ENCODE peak calls at places on chromosomes 13 and 19, in nine cellular contexts. E, J, M, W, R, P, Q, N and F are unnamed samples.

GRCh38 chr19:18795540-18795939 is 4.4 kb upstream of the COMP start:
- DNase-seq in W (no peak), J (no peak), Q (no peak), R (no peak), M (no peak), E (no peak), N (no peak), P (no peak), F (peak; percentile 72)

GRCh38 chr19:7869910-7870511 is 4.2 kb downstream of the PRR36 start:
- DNase-seq in W (no peak), M (peak; percentile 87), J (peak; percentile 93), Q (peak; percentile 68), N (peak; percentile 49), P (peak; percentile 46), R (no peak), E (peak; percentile 86), F (no peak)

GRCh38 chr13:112692104-112692503 is 2.3 kb downstream of the ATP11A start:
- DNase-seq in N (no peak), W (no peak), Q (peak; percentile 16), J (no peak), M (no peak), P (no peak), R (no peak), E (no peak), F (no peak)

GRCh38 chr19:11203194-11204075 is 6.1 kb upstream of the KANK2 start:
- DNase-seq in Q (peak; percentile 59), P (peak; percentile 98), N (peak; percentile 18), E (peak; percentile 72), J (peak; percentile 57), R (peak; percentile 70), W (peak; percentile 30), M (peak; percentile 79), F (peak; percentile 92)

GRCh38 chr13:26025771-26026170 is 26.0 kb downstream of the SHISA2 start:
- DNase-seq in R (no peak), Q (no peak), N (no peak), W (no peak), P (no peak), E (no peak), J (no peak), M (no peak), F (no peak)

GRCh38 chr19:18264428-18264827 is 9.8 kb downstream of the IQCN start:
- DNase-seq in P (peak; percentile 21), J (no peak), R (no peak), W (no peak), M (no peak), E (no peak), N (no peak), Q (no peak), F (no peak)

GRCh38 chr13:109785141-109785891 is 1.1 kb downstream of the IRS2 start:
- DNase-seq in R (no peak), N (peak; percentile 6), P (peak; percentile 43), E (no peak), M (peak; percentile 33), W (no peak), J (peak; percentile 87), Q (peak; percentile 61), F (no peak)

GRCh38 chr13:110519046-110519445 is 42.5 kb downstream of the RAB20 start:
- DNase-seq in W (no peak), M (no peak), R (no peak), N (no peak), E (no peak), Q (no peak), P (no peak), J (no peak), F (no peak)

GRCh38 chr19:4755459-4755858 is 31.8 kb upstream of the DPP9 start:
- DNase-seq in N (no peak), P (no peak), R (no peak), W (no peak), J (no peak), E (no peak), M (no peak), Q (no peak), F (no peak)

GRCh38 chr13:26132756-26133155 is 80.9 kb upstream of the SHISA2 start:
- DNase-seq in J (peak; percentile 42), N (no peak), R (no peak), W (no peak), P (no peak), E (no peak), M (peak; percentile 29), Q (no peak), F (no peak)

GRCh38 chr13:110636701-110637201 is 21.4 kb downstream of the NAXD start:
- DNase-seq in E (no peak), R (no peak), Q (no peak), J (no peak), W (no peak), P (no peak), M (no peak), N (no peak), F (no peak)

GRCh38 chr13:38002596-38002995 is 133.0 kb upstream of the TRPC4 start:
- DNase-seq in P (no peak), R (no peak), J (peak; percentile 43), W (no peak), E (no peak), N (no peak), M (peak; percentile 6), Q (no peak), F (no peak)

GRCh38 chr13:112697756-112698655 is 8.2 kb downstream of the ATP11A start:
- DNase-seq in N (no peak), W (no peak), M (no peak), P (no peak), E (no peak), J (no peak), Q (peak; percentile 22), R (no peak), F (no peak)

GRCh38 chr19:47765522-47766358 is 12.8 kb upstream of the SELENOW start:
- DNase-seq in R (no peak), E (peak; percentile 83), N (peak; percentile 21), W (no peak), Q (peak; percentile 72), J (peak; percentile 71), M (peak; percentile 43), P (peak; percentile 65), F (peak; percentile 65)

GRCh38 chr19:32251634-32252332 is 93.6 kb upstream of the ZNF507 start:
- DNase-seq in Q (no peak), W (no peak), N (no peak), R (no peak), J (no peak), E (no peak), M (no peak), P (no peak), F (no peak)

GRCh38 chr13:43232866-43233265 is 209.5 kb downstream of the DNAJC15 start:
- DNase-seq in Q (no peak), J (no peak), R (no peak), W (no peak), P (no peak), N (no peak), E (no peak), M (peak; percentile 81), F (no peak)

GRCh38 chr13:24630851-24631341 is 49.3 kb upstream of the ATP12A start:
- DNase-seq in N (no peak), W (no peak), R (no peak), P (no peak), E (no peak), J (no peak), M (peak; percentile 28), Q (peak; percentile 34), F (no peak)

GRCh38 chr13:98540476-98540875 is 36.4 kb downstream of the STK24 start:
- DNase-seq in N (no peak), M (no peak), W (no peak), E (no peak), R (no peak), J (no peak), P (no peak), Q (no peak), F (no peak)

GRCh38 chr19:50803633-50804419 is 13.6 kb downstream of the ACP4 start:
- DNase-seq in Q (no peak), W (no peak), R (no peak), M (peak; percentile 33), N (no peak), J (no peak), E (peak; percentile 83), P (no peak), F (no peak)

GRCh38 chr19:48308695-48309586 is 16.4 kb upstream of the EMP3 start:
- DNase-seq in E (peak; percentile 69), W (no peak), J (no peak), M (no peak), R (no peak), Q (no peak), P (no peak), N (no peak), F (no peak)

DNA sequence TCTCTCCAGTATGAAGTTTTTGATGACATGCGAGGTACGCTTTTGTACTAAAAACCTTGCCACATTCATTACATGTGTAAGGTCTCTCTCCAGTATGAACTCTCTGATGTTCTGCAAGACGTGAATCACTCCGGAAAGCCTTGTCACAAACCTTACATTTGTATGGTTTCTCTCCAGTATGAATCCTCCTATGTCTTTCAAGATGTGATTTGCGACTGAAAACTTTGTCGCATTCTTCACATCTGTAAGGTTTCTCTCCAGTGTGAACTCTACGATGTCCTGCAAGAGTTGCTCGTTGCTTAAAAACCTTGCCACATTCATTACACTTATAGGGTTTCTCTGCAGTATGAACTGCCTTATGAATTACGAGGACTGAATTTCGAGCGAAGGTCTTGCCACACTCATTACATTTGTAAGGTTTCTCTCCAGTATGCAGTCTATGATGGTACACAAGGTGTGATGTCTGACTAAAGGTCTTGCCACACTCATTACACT is 16.5 kb downstream of the ZNF320 start:
- DNase-seq in E (no peak), M (no peak), R (no peak), P (no peak), Q (no peak), W (no peak), N (no peak), J (no peak), F (no peak)
- H3K9me3 ChIP-seq in E (peaks cover 46% of the 10 kb centered on the region), M (peaks cover 59% of the 10 kb centered on the region), R (peaks cover 14% of the 10 kb centered on the region), P (no peaks in the 10 kb centered on the region), Q (peaks cover 8% of the 10 kb centered on the region), W (peaks cover 62% of the 10 kb centered on the region), N (peaks cover 26% of the 10 kb centered on the region), J (peaks cover 62% of the 10 kb centered on the region), F (peaks cover 29% of the 10 kb centered on the region)

GRCh38 chr19:1167687-1168561 is 6.1 kb downstream of the SBNO2 start:
- DNase-seq in W (no peak), P (no peak), J (no peak), N (no peak), R (no peak), E (no peak), M (peak; percentile 67), Q (no peak), F (no peak)
- H3K27ac ChIP-seq in W (peak overlapping the region; percentile 96), P (peak overlapping the region; percentile 88), J (no peak overlapping the region), N (no peak overlapping the region), R (no peak overlapping the region), E (no peak overlapping the region), M (peak overlapping the region; percentile 98), Q (peak overlapping the region; percentile 91), F (no peak overlapping the region)

GRCh38 chr19:35639321-35639639 is 2.3 kb upstream of the ETV2 start:
- DNase-seq in E (no peak), Q (no peak), W (no peak), P (no peak), J (no peak), M (no peak), R (no peak), N (no peak), F (no peak)
- H3K9me3 ChIP-seq in E (no peaks in the 10 kb centered on the region), Q (no peaks in the 10 kb centered on the region), W (no peaks in the 10 kb centered on the region), P (no peaks in the 10 kb centered on the region), J (no peaks in the 10 kb centered on the region), M (no peaks in the 10 kb centered on the region), R (no peaks in the 10 kb centered on the region), N (no peaks in the 10 kb centered on the region), F (no peaks in the 10 kb centered on the region)

DNA sequence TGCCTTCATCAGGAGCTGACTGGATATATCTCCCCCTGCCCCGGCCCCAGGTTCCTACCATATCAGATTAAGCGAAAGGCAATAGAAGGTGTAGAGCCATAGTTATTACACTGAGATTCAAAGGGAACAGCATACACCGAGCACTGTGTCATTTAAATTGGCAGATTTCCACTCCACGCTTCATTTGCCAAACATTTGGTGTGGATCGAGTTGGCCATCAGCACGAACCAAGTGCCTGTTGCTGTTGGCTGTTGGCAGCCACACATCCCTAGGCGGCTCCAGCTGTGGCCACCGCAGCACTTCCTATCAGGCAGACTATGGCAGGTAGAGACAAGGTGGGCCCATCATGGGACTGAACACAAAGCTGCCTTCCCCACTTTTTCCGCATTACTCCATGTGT is 115.8 kb downstream of the CCNA1 start:
- DNase-seq in J (no peak), R (no peak), M (no peak), P (no peak), N (no peak), Q (no peak), W (no peak), E (no peak), F (no peak)
- H3K27ac ChIP-seq in J (no peak overlapping the region), R (no peak overlapping the region), M (no peak overlapping the region), P (no peak overlapping the region), N (no peak overlapping the region), Q (no peak overlapping the region), W (no peak overlapping the region), E (no peak overlapping the region), F (no peak overlapping the region)